ENCODE peak calls at places on chromosomes 12 and 14, in eight cellular contexts. One of them, this sample, is unnamed.

GRCh38 chr14:48584031-48584430 is 908.6 kb upstream of the MDGA2 start:
- DNase-seq in EH: no peak
- DNase-seq in brain microvascular endothelial cell: peak
- DNase-seq in ELR: no peak
- DNase-seq in left cardiac atrium: no peak
- DNase-seq in activated CD4-positive, alpha-beta T cell treated with anti-CD3 and anti-CD28 coated beads, Interleukin-2, amount 50 U/mL, for 48 hours: no peak
- DNase-seq in BJ: no peak
- DNase-seq in GM12865: peak
- DNase-seq in this sample: peak

GRCh38 chr14:74684444-74684843 is 28.4 kb downstream of the AREL1 start:
- DNase-seq in EH: no peak
- DNase-seq in brain microvascular endothelial cell: no peak
- DNase-seq in ELR: no peak
- DNase-seq in left cardiac atrium: no peak
- DNase-seq in activated CD4-positive, alpha-beta T cell treated with anti-CD3 and anti-CD28 coated beads, Interleukin-2, amount 50 U/mL, for 48 hours: no peak
- DNase-seq in BJ: no peak
- DNase-seq in GM12865: peak
- DNase-seq in this sample: no peak

GRCh38 chr14:100384819-100385813 is 62.0 kb downstream of the SLC25A47 start:
- DNase-seq in EH: peak
- DNase-seq in brain microvascular endothelial cell: peak
- DNase-seq in ELR: peak
- DNase-seq in left cardiac atrium: no peak
- DNase-seq in activated CD4-positive, alpha-beta T cell treated with anti-CD3 and anti-CD28 coated beads, Interleukin-2, amount 50 U/mL, for 48 hours: no peak
- DNase-seq in BJ: no peak
- DNase-seq in GM12865: no peak
- DNase-seq in this sample: no peak

GRCh38 chr14:77158175-77158908 is 16.8 kb upstream of the ZDHHC22 start:
- DNase-seq in EH: peak
- DNase-seq in brain microvascular endothelial cell: peak
- DNase-seq in ELR: peak
- DNase-seq in left cardiac atrium: peak
- DNase-seq in activated CD4-positive, alpha-beta T cell treated with anti-CD3 and anti-CD28 coated beads, Interleukin-2, amount 50 U/mL, for 48 hours: no peak
- DNase-seq in BJ: peak
- DNase-seq in GM12865: no peak
- DNase-seq in this sample: no peak

GRCh38 chr14:79552778-79553177 is 658.5 kb downstream of the DIO2 start:
- DNase-seq in EH: peak
- DNase-seq in brain microvascular endothelial cell: no peak
- DNase-seq in ELR: no peak
- DNase-seq in left cardiac atrium: no peak
- DNase-seq in activated CD4-positive, alpha-beta T cell treated with anti-CD3 and anti-CD28 coated beads, Interleukin-2, amount 50 U/mL, for 48 hours: no peak
- DNase-seq in BJ: no peak
- DNase-seq in GM12865: no peak
- DNase-seq in this sample: no peak

GRCh38 chr14:36662258-36662542 is 540 bp downstream of the PAX9 start:
- DNase-seq in EH: no peak
- DNase-seq in brain microvascular endothelial cell: no peak
- DNase-seq in ELR: no peak
- DNase-seq in left cardiac atrium: no peak
- DNase-seq in activated CD4-positive, alpha-beta T cell treated with anti-CD3 and anti-CD28 coated beads, Interleukin-2, amount 50 U/mL, for 48 hours: no peak
- DNase-seq in BJ: no peak
- DNase-seq in GM12865: no peak
- DNase-seq in this sample: no peak

GRCh38 chr14:57818511-57818910 is 47.4 kb downstream of the SLC35F4 start:
- DNase-seq in EH: no peak
- DNase-seq in brain microvascular endothelial cell: no peak
- DNase-seq in ELR: no peak
- DNase-seq in left cardiac atrium: no peak
- DNase-seq in activated CD4-positive, alpha-beta T cell treated with anti-CD3 and anti-CD28 coated beads, Interleukin-2, amount 50 U/mL, for 48 hours: no peak
- DNase-seq in BJ: no peak
- DNase-seq in GM12865: no peak
- DNase-seq in this sample: no peak

GRCh38 chr12:62919827-62920226 is 15.1 kb downstream of the PPM1H start:
- DNase-seq in EH: peak
- DNase-seq in brain microvascular endothelial cell: peak
- DNase-seq in ELR: no peak
- DNase-seq in left cardiac atrium: no peak
- DNase-seq in activated CD4-positive, alpha-beta T cell treated with anti-CD3 and anti-CD28 coated beads, Interleukin-2, amount 50 U/mL, for 48 hours: no peak
- DNase-seq in BJ: peak
- DNase-seq in GM12865: no peak
- DNase-seq in this sample: no peak

GRCh38 chr14:69780092-69780491 is 13.2 kb downstream of the SRSF5 start:
- DNase-seq in EH: no peak
- DNase-seq in brain microvascular endothelial cell: no peak
- DNase-seq in ELR: no peak
- DNase-seq in left cardiac atrium: no peak
- DNase-seq in activated CD4-positive, alpha-beta T cell treated with anti-CD3 and anti-CD28 coated beads, Interleukin-2, amount 50 U/mL, for 48 hours: no peak
- DNase-seq in BJ: no peak
- DNase-seq in GM12865: no peak
- DNase-seq in this sample: no peak

GRCh38 chr14:35741345-35742031 is 67.6 kb downstream of the RALGAPA1 start:
- DNase-seq in EH: no peak
- DNase-seq in brain microvascular endothelial cell: no peak
- DNase-seq in ELR: peak
- DNase-seq in left cardiac atrium: no peak
- DNase-seq in activated CD4-positive, alpha-beta T cell treated with anti-CD3 and anti-CD28 coated beads, Interleukin-2, amount 50 U/mL, for 48 hours: no peak
- DNase-seq in BJ: no peak
- DNase-seq in GM12865: no peak
- DNase-seq in this sample: no peak

GRCh38 chr12:131950182-131950913 is 606 bp downstream of the EP400 start:
- DNase-seq in EH: peak
- DNase-seq in brain microvascular endothelial cell: no peak
- DNase-seq in ELR: peak
- DNase-seq in left cardiac atrium: peak
- DNase-seq in activated CD4-positive, alpha-beta T cell treated with anti-CD3 and anti-CD28 coated beads, Interleukin-2, amount 50 U/mL, for 48 hours: peak
- DNase-seq in BJ: no peak
- DNase-seq in GM12865: peak
- DNase-seq in this sample: no peak

GRCh38 chr14:39023939-39024871 is 78.8 kb downstream of the SEC23A start:
- DNase-seq in EH: no peak
- DNase-seq in brain microvascular endothelial cell: no peak
- DNase-seq in ELR: no peak
- DNase-seq in left cardiac atrium: no peak
- DNase-seq in activated CD4-positive, alpha-beta T cell treated with anti-CD3 and anti-CD28 coated beads, Interleukin-2, amount 50 U/mL, for 48 hours: no peak
- DNase-seq in BJ: no peak
- DNase-seq in GM12865: no peak
- DNase-seq in this sample: no peak

GRCh38 chr12:132078190-132078589 is 65.9 kb downstream of the DDX51 start:
- DNase-seq in EH: peak
- DNase-seq in brain microvascular endothelial cell: peak
- DNase-seq in ELR: peak
- DNase-seq in left cardiac atrium: peak
- DNase-seq in activated CD4-positive, alpha-beta T cell treated with anti-CD3 and anti-CD28 coated beads, Interleukin-2, amount 50 U/mL, for 48 hours: no peak
- DNase-seq in BJ: peak
- DNase-seq in GM12865: no peak
- DNase-seq in this sample: no peak

GRCh38 chr12:54341901-54342300 is 17.0 kb downstream of the COPZ1 start:
- DNase-seq in EH: no peak
- DNase-seq in brain microvascular endothelial cell: no peak
- DNase-seq in ELR: no peak
- DNase-seq in left cardiac atrium: no peak
- DNase-seq in activated CD4-positive, alpha-beta T cell treated with anti-CD3 and anti-CD28 coated beads, Interleukin-2, amount 50 U/mL, for 48 hours: no peak
- DNase-seq in BJ: no peak
- DNase-seq in GM12865: no peak
- DNase-seq in this sample: no peak

GRCh38 chr14:96676161-96676560 is 121.0 kb upstream of the VRK1 start:
- DNase-seq in EH: no peak
- DNase-seq in brain microvascular endothelial cell: peak
- DNase-seq in ELR: peak
- DNase-seq in left cardiac atrium: no peak
- DNase-seq in activated CD4-positive, alpha-beta T cell treated with anti-CD3 and anti-CD28 coated beads, Interleukin-2, amount 50 U/mL, for 48 hours: no peak
- DNase-seq in BJ: no peak
- DNase-seq in GM12865: no peak
- DNase-seq in this sample: no peak

GRCh38 chr14:50501642-50502041 is 30.7 kb downstream of the MAP4K5 start:
- DNase-seq in EH: peak
- DNase-seq in brain microvascular endothelial cell: peak
- DNase-seq in ELR: peak
- DNase-seq in left cardiac atrium: no peak
- DNase-seq in activated CD4-positive, alpha-beta T cell treated with anti-CD3 and anti-CD28 coated beads, Interleukin-2, amount 50 U/mL, for 48 hours: no peak
- DNase-seq in BJ: no peak
- DNase-seq in GM12865: no peak
- DNase-seq in this sample: peak

GRCh38 chr12:113016796-113017195 is 38.5 kb downstream of the OAS2 start:
- DNase-seq in EH: no peak
- DNase-seq in brain microvascular endothelial cell: no peak
- DNase-seq in ELR: no peak
- DNase-seq in left cardiac atrium: no peak
- DNase-seq in activated CD4-positive, alpha-beta T cell treated with anti-CD3 and anti-CD28 coated beads, Interleukin-2, amount 50 U/mL, for 48 hours: no peak
- DNase-seq in BJ: no peak
- DNase-seq in GM12865: no peak
- DNase-seq in this sample: no peak

GRCh38 chr14:65866422-65866821 is 453.9 kb downstream of the FUT8 start:
- DNase-seq in EH: peak
- DNase-seq in brain microvascular endothelial cell: no peak
- DNase-seq in ELR: no peak
- DNase-seq in left cardiac atrium: no peak
- DNase-seq in activated CD4-positive, alpha-beta T cell treated with anti-CD3 and anti-CD28 coated beads, Interleukin-2, amount 50 U/mL, for 48 hours: no peak
- DNase-seq in BJ: peak
- DNase-seq in GM12865: no peak
- DNase-seq in this sample: no peak

GRCh38 chr12:50542448-50542847 is 37.7 kb downstream of the DIP2B start:
- DNase-seq in EH: peak
- DNase-seq in brain microvascular endothelial cell: peak
- DNase-seq in ELR: peak
- DNase-seq in left cardiac atrium: no peak
- DNase-seq in activated CD4-positive, alpha-beta T cell treated with anti-CD3 and anti-CD28 coated beads, Interleukin-2, amount 50 U/mL, for 48 hours: no peak
- DNase-seq in BJ: no peak
- DNase-seq in GM12865: peak
- DNase-seq in this sample: no peak

GRCh38 chr12:116594325-116595038 is 35.3 kb downstream of the MAP1LC3B2 start:
- DNase-seq in EH: no peak
- DNase-seq in brain microvascular endothelial cell: no peak
- DNase-seq in ELR: no peak
- DNase-seq in left cardiac atrium: peak
- DNase-seq in activated CD4-positive, alpha-beta T cell treated with anti-CD3 and anti-CD28 coated beads, Interleukin-2, amount 50 U/mL, for 48 hours: peak
- DNase-seq in BJ: no peak
- DNase-seq in GM12865: peak
- DNase-seq in this sample: no peak

GRCh38 chr12:130280226-130280625 is 57.5 kb upstream of the PIWIL1 start:
- DNase-seq in EH: peak
- DNase-seq in brain microvascular endothelial cell: peak
- DNase-seq in ELR: no peak
- DNase-seq in left cardiac atrium: no peak
- DNase-seq in activated CD4-positive, alpha-beta T cell treated with anti-CD3 and anti-CD28 coated beads, Interleukin-2, amount 50 U/mL, for 48 hours: no peak
- DNase-seq in BJ: no peak
- DNase-seq in GM12865: no peak
- DNase-seq in this sample: no peak

GRCh38 chr14:69858801-69859200 is 20.4 kb upstream of the SMOC1 start:
- DNase-seq in EH: no peak
- DNase-seq in brain microvascular endothelial cell: no peak
- DNase-seq in ELR: no peak
- DNase-seq in left cardiac atrium: no peak
- DNase-seq in activated CD4-positive, alpha-beta T cell treated with anti-CD3 and anti-CD28 coated beads, Interleukin-2, amount 50 U/mL, for 48 hours: no peak
- DNase-seq in BJ: no peak
- DNase-seq in GM12865: no peak
- DNase-seq in this sample: no peak

GRCh38 chr14:30303350-30303749 is 255.6 kb upstream of the G2E3 start:
- DNase-seq in EH: no peak
- DNase-seq in brain microvascular endothelial cell: no peak
- DNase-seq in ELR: no peak
- DNase-seq in left cardiac atrium: no peak
- DNase-seq in activated CD4-positive, alpha-beta T cell treated with anti-CD3 and anti-CD28 coated beads, Interleukin-2, amount 50 U/mL, for 48 hours: no peak
- DNase-seq in BJ: no peak
- DNase-seq in GM12865: no peak
- DNase-seq in this sample: no peak

GRCh38 chr12:89556976-89557375 is 31.1 kb upstream of the POC1B start:
- DNase-seq in EH: peak
- DNase-seq in brain microvascular endothelial cell: no peak
- DNase-seq in ELR: no peak
- DNase-seq in left cardiac atrium: no peak
- DNase-seq in activated CD4-positive, alpha-beta T cell treated with anti-CD3 and anti-CD28 coated beads, Interleukin-2, amount 50 U/mL, for 48 hours: no peak
- DNase-seq in BJ: no peak
- DNase-seq in GM12865: no peak
- DNase-seq in this sample: peak

GRCh38 chr12:50043854-50044253 is 13.5 kb upstream of the ASIC1 start:
- DNase-seq in EH: no peak
- DNase-seq in brain microvascular endothelial cell: no peak
- DNase-seq in ELR: no peak
- DNase-seq in left cardiac atrium: no peak
- DNase-seq in activated CD4-positive, alpha-beta T cell treated with anti-CD3 and anti-CD28 coated beads, Interleukin-2, amount 50 U/mL, for 48 hours: no peak
- DNase-seq in BJ: no peak
- DNase-seq in GM12865: no peak
- DNase-seq in this sample: no peak

GRCh38 chr12:104243551-104243950 is 28.0 kb downstream of the TXNRD1 start:
- DNase-seq in EH: peak
- DNase-seq in brain microvascular endothelial cell: no peak
- DNase-seq in ELR: no peak
- DNase-seq in left cardiac atrium: no peak
- DNase-seq in activated CD4-positive, alpha-beta T cell treated with anti-CD3 and anti-CD28 coated beads, Interleukin-2, amount 50 U/mL, for 48 hours: no peak
- DNase-seq in BJ: peak
- DNase-seq in GM12865: no peak
- DNase-seq in this sample: no peak

GRCh38 chr12:102806592-102806991 is 110.5 kb downstream of the PAH start:
- DNase-seq in EH: no peak
- DNase-seq in brain microvascular endothelial cell: no peak
- DNase-seq in ELR: no peak
- DNase-seq in left cardiac atrium: no peak
- DNase-seq in activated CD4-positive, alpha-beta T cell treated with anti-CD3 and anti-CD28 coated beads, Interleukin-2, amount 50 U/mL, for 48 hours: no peak
- DNase-seq in BJ: no peak
- DNase-seq in GM12865: no peak
- DNase-seq in this sample: no peak

GRCh38 chr12:104823985-104824441 is 134.1 kb downstream of the SLC41A2 start:
- DNase-seq in EH: no peak
- DNase-seq in brain microvascular endothelial cell: no peak
- DNase-seq in ELR: no peak
- DNase-seq in left cardiac atrium: peak
- DNase-seq in activated CD4-positive, alpha-beta T cell treated with anti-CD3 and anti-CD28 coated beads, Interleukin-2, amount 50 U/mL, for 48 hours: no peak
- DNase-seq in BJ: no peak
- DNase-seq in GM12865: no peak
- DNase-seq in this sample: no peak